ENCODE peak calls at places on chromosomes 13 and 19, in six cellular contexts. I is astrocyte, V is iPS-NIHi11, Y is amniotic stem cell, C is AG09319, S is mesendoderm. B is an unnamed sample.

GRCh38 chr13:39946769-39947168 is 291.3 kb downstream of the COG6 start:
- DNase-seq in V (no peak), C (no peak), I (no peak), Y (no peak), S (no peak), B (no peak)

GRCh38 chr19:36079389-36079788 is 24.7 kb downstream of the WDR62 start:
- DNase-seq in V (no peak), S (no peak), Y (no peak), C (no peak), I (no peak), B (no peak)

GRCh38 chr19:54133312-54133956 is 4.1 kb upstream of the CNOT3 start:
- DNase-seq in V (no peak), S (peak), C (peak), Y (no peak), I (peak), B (no peak)

GRCh38 chr19:29662604-29663404 is 2.5 kb upstream of the PLEKHF1 start:
- DNase-seq in I (peak), Y (peak), S (peak), V (no peak), C (peak), B (no peak)

GRCh38 chr13:21061077-21061945 is at the start of gene LATS2:
- DNase-seq in V (peak), S (peak), C (peak), I (peak), Y (peak), B (peak)

GRCh38 chr13:99258210-99258860 is at the start of gene GPR18:
- DNase-seq in I (no peak), V (no peak), Y (no peak), C (no peak), S (no peak), B (no peak)

GRCh38 chr19:28943651-28944050 is 269.3 kb downstream of the UQCRFS1 start:
- DNase-seq in I (no peak), V (peak), C (no peak), Y (no peak), S (peak), B (no peak)

GRCh38 chr13:63901630-63902029 is 2486.0 kb upstream of the PCDH20 start:
- DNase-seq in Y (no peak), I (no peak), C (no peak), V (no peak), S (peak), B (no peak)

GRCh38 chr13:40895715-40896184 is 106.3 kb downstream of the SLC25A15 start:
- DNase-seq in S (no peak), V (no peak), Y (no peak), C (no peak), I (no peak), B (no peak)

GRCh38 chr19:50464348-50464747 is 12.0 kb upstream of the EMC10 start:
- DNase-seq in Y (no peak), I (no peak), C (no peak), S (no peak), V (no peak), B (no peak)

GRCh38 chr13:20391597-20392452 is 133.8 kb downstream of the CRYL1 start:
- DNase-seq in S (peak), I (no peak), V (peak), Y (no peak), C (no peak), B (no peak)

GRCh38 chr13:78638216-78638615 is 20.7 kb downstream of the OBI1 start:
- DNase-seq in I (no peak), C (no peak), S (no peak), Y (no peak), V (no peak), B (no peak)

B was measured in smooth muscle cell of the brain vasculature.